ENCODE peak calls at places on chromosomes 13 and 19, in six cellular contexts. One of them, this sample, is unnamed.

GRCh38 chr19:2332341-2333026 is 4.0 kb downstream of the SPPL2B start:
- DNase-seq in omental fat pad: no peak
- DNase-seq in HFFc6: no peak
- DNase-seq in body of pancreas: no peak
- DNase-seq in transverse colon: peak
- DNase-seq in GM10248: peak
- DNase-seq in this sample: no peak

GRCh38 chr13:52371736-52372247 is 34.2 kb downstream of the THSD1 start:
- DNase-seq in omental fat pad: no peak
- DNase-seq in HFFc6: peak
- DNase-seq in body of pancreas: no peak
- DNase-seq in transverse colon: no peak
- DNase-seq in GM10248: no peak
- DNase-seq in this sample: no peak

GRCh38 chr13:31049833-31050232 is 111.9 kb downstream of the HSPH1 start:
- DNase-seq in omental fat pad: no peak
- DNase-seq in HFFc6: no peak
- DNase-seq in body of pancreas: no peak
- DNase-seq in transverse colon: no peak
- DNase-seq in GM10248: no peak
- DNase-seq in this sample: no peak

GRCh38 chr13:109576331-109576813 is 210.0 kb downstream of the IRS2 start:
- DNase-seq in omental fat pad: no peak
- DNase-seq in HFFc6: no peak
- DNase-seq in body of pancreas: peak
- DNase-seq in transverse colon: peak
- DNase-seq in GM10248: no peak
- DNase-seq in this sample: no peak

GRCh38 chr19:5103061-5103701 is 134.3 kb downstream of the KDM4B start:
- DNase-seq in omental fat pad: no peak
- DNase-seq in HFFc6: no peak
- DNase-seq in body of pancreas: peak
- DNase-seq in transverse colon: no peak
- DNase-seq in GM10248: no peak
- DNase-seq in this sample: no peak

GRCh38 chr13:29886446-29886845 is 36.0 kb upstream of the UBL3 start:
- DNase-seq in omental fat pad: no peak
- DNase-seq in HFFc6: no peak
- DNase-seq in body of pancreas: no peak
- DNase-seq in transverse colon: no peak
- DNase-seq in GM10248: no peak
- DNase-seq in this sample: no peak

GRCh38 chr19:16880884-16881554 is 7.8 kb upstream of the F2RL3 start:
- DNase-seq in omental fat pad: no peak
- DNase-seq in HFFc6: no peak
- DNase-seq in body of pancreas: no peak
- DNase-seq in transverse colon: no peak
- DNase-seq in GM10248: no peak
- DNase-seq in this sample: no peak

GRCh38 chr13:112696869-112697465 is 7.1 kb downstream of the ATP11A start:
- DNase-seq in omental fat pad: no peak
- DNase-seq in HFFc6: no peak
- DNase-seq in body of pancreas: no peak
- DNase-seq in transverse colon: peak
- DNase-seq in GM10248: no peak
- DNase-seq in this sample: no peak

GRCh38 chr19:4302238-4302630 is at the start of gene TMIGD2:
- DNase-seq in omental fat pad: no peak
- DNase-seq in HFFc6: no peak
- DNase-seq in body of pancreas: no peak
- DNase-seq in transverse colon: no peak
- DNase-seq in GM10248: no peak
- DNase-seq in this sample: no peak

GRCh38 chr13:21549633-21550032 is 54.3 kb downstream of the MICU2 start:
- DNase-seq in omental fat pad: no peak
- DNase-seq in HFFc6: no peak
- DNase-seq in body of pancreas: no peak
- DNase-seq in transverse colon: no peak
- DNase-seq in GM10248: no peak
- DNase-seq in this sample: no peak

GRCh38 chr19:55482128-55482961 is 2.6 kb upstream of the NAT14 start:
- DNase-seq in omental fat pad: no peak
- DNase-seq in HFFc6: no peak
- DNase-seq in body of pancreas: no peak
- DNase-seq in transverse colon: no peak
- DNase-seq in GM10248: no peak
- DNase-seq in this sample: no peak

GRCh38 chr13:30763786-30764440 is 28.6 kb downstream of the ALOX5AP start:
- DNase-seq in omental fat pad: no peak
- DNase-seq in HFFc6: no peak
- DNase-seq in body of pancreas: no peak
- DNase-seq in transverse colon: no peak
- DNase-seq in GM10248: no peak
- DNase-seq in this sample: no peak

GRCh38 chr19:16886305-16886880 is 2.4 kb upstream of the F2RL3 start:
- DNase-seq in omental fat pad: peak
- DNase-seq in HFFc6: no peak
- DNase-seq in body of pancreas: peak
- DNase-seq in transverse colon: peak
- DNase-seq in GM10248: no peak
- DNase-seq in this sample: no peak

GRCh38 chr19:19606021-19606420 is 12.5 kb downstream of the PBX4 start:
- DNase-seq in omental fat pad: no peak
- DNase-seq in HFFc6: no peak
- DNase-seq in body of pancreas: no peak
- DNase-seq in transverse colon: peak
- DNase-seq in GM10248: no peak
- DNase-seq in this sample: no peak

GRCh38 chr13:109151255-109151654 is 521.8 kb downstream of the MYO16 start:
- DNase-seq in omental fat pad: no peak
- DNase-seq in HFFc6: no peak
- DNase-seq in body of pancreas: no peak
- DNase-seq in transverse colon: no peak
- DNase-seq in GM10248: no peak
- DNase-seq in this sample: no peak

GRCh38 chr19:1401138-1401888 is at the start of gene GAMT:
- DNase-seq in omental fat pad: no peak
- DNase-seq in HFFc6: no peak
- DNase-seq in body of pancreas: peak
- DNase-seq in transverse colon: peak
- DNase-seq in GM10248: peak
- DNase-seq in this sample: no peak

GRCh38 chr13:66585669-66586203 is 644.4 kb downstream of the PCDH9 start:
- DNase-seq in omental fat pad: no peak
- DNase-seq in HFFc6: no peak
- DNase-seq in body of pancreas: no peak
- DNase-seq in transverse colon: no peak
- DNase-seq in GM10248: no peak
- DNase-seq in this sample: no peak

GRCh38 chr13:111251646-111252448 is 68.6 kb upstream of the TEX29 start:
- DNase-seq in omental fat pad: no peak
- DNase-seq in HFFc6: no peak
- DNase-seq in body of pancreas: no peak
- DNase-seq in transverse colon: no peak
- DNase-seq in GM10248: no peak
- DNase-seq in this sample: no peak

GRCh38 chr19:34972163-34972705 is 8.2 kb upstream of the ZNF792 start:
- DNase-seq in omental fat pad: no peak
- DNase-seq in HFFc6: no peak
- DNase-seq in body of pancreas: no peak
- DNase-seq in transverse colon: no peak
- DNase-seq in GM10248: no peak
- DNase-seq in this sample: no peak

GRCh38 chr19:4206818-4207484 is 22.4 kb upstream of the EBI3 start:
- DNase-seq in omental fat pad: no peak
- DNase-seq in HFFc6: peak
- DNase-seq in body of pancreas: no peak
- DNase-seq in transverse colon: no peak
- DNase-seq in GM10248: no peak
- DNase-seq in this sample: no peak

GRCh38 chr19:13001502-13002388 is 6.5 kb downstream of the NFIX start:
- DNase-seq in omental fat pad: no peak
- DNase-seq in HFFc6: no peak
- DNase-seq in body of pancreas: no peak
- DNase-seq in transverse colon: peak
- DNase-seq in GM10248: no peak
- DNase-seq in this sample: no peak

GRCh38 chr19:12965017-12965811 is 4.2 kb upstream of the DAND5 start:
- DNase-seq in omental fat pad: peak
- DNase-seq in HFFc6: peak
- DNase-seq in body of pancreas: peak
- DNase-seq in transverse colon: peak
- DNase-seq in GM10248: peak
- DNase-seq in this sample: peak

GRCh38 chr13:111184685-111185401 is 69.7 kb downstream of the ARHGEF7 start:
- DNase-seq in omental fat pad: no peak
- DNase-seq in HFFc6: no peak
- DNase-seq in body of pancreas: no peak
- DNase-seq in transverse colon: peak
- DNase-seq in GM10248: peak
- DNase-seq in this sample: no peak

DNA sequence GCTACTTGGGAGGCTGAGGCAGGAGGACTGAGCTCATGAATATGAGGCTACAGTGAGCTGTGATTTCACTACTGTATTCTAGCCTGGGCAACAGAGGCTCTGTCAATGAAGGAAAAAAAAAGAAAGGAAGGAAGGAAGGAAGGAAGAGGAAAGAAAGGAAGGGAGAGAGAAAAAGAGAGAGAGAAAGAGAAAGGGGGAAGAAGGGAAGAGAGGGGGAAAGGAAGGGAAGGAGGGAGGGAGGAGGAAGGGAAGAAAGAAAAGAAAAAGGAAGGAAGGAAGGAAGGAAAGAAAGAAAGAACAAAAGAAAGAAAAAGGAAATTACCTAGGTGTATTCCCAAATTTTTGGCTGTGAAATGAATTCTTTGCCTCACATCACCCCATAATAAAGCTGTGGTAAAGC is 7.2 kb upstream of the RFX2 start:
- DNase-seq in omental fat pad: no peak
- DNase-seq in HFFc6: no peak
- DNase-seq in body of pancreas: no peak
- DNase-seq in transverse colon: no peak
- DNase-seq in GM10248: no peak
- DNase-seq in this sample: no peak
- TF ChIP-seq CTCF in omental fat pad: no peak
- TF ChIP-seq CTCF in HFFc6: no peak
- TF ChIP-seq CTCF in body of pancreas: no peak
- TF ChIP-seq CTCF in transverse colon: no peak
- TF ChIP-seq CTCF in GM10248: no peak
- TF ChIP-seq CTCF in this sample: no peak

DNA sequence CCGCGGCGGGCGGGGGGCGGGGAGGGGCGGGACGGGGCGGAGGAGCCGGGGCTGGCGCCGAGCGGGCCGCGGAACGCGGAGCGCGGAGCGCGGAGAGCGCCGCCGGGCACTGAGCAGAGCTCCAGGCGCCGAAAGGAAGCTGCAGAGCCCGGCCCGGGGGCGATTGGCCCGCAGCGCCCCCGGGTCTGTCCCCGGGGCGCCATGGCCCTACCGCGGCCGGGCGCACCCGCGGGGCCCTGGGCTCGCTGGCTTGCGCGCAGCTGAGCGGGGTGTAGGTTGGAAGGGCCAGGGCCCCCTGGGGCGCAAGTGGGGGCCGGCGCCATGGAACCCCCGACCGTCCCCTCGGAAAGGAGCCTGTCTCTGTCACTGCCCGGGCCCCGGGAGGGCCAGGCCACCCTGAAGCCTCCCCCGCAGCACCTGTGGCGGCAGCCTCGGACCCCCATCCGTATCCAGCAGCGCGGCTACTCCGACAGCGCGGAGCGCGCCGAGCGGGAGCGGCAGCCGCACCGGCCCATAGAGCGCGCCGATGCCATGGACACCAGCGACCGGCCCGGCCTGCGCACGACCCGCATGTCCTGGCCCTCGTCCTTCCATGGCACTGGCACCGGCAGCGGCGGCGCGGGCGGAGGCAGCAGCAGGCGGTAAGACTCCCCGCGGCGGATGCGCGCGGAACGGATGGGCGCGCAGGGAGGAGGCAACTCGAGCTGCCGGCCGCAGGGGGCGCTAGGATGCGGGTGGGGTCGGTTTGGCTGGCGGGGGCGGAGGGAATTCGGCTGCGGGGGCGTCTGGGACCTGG is at the start of gene PDE4A:
- DNase-seq in omental fat pad: no peak
- DNase-seq in HFFc6: peak
- DNase-seq in body of pancreas: no peak
- DNase-seq in transverse colon: no peak
- DNase-seq in GM10248: peak
- DNase-seq in this sample: no peak
- TF ChIP-seq CTCF in omental fat pad: no peak
- TF ChIP-seq CTCF in HFFc6: peak
- TF ChIP-seq CTCF in body of pancreas: no peak
- TF ChIP-seq CTCF in transverse colon: peak
- TF ChIP-seq CTCF in GM10248: peak
- TF ChIP-seq CTCF in this sample: peak

DNA sequence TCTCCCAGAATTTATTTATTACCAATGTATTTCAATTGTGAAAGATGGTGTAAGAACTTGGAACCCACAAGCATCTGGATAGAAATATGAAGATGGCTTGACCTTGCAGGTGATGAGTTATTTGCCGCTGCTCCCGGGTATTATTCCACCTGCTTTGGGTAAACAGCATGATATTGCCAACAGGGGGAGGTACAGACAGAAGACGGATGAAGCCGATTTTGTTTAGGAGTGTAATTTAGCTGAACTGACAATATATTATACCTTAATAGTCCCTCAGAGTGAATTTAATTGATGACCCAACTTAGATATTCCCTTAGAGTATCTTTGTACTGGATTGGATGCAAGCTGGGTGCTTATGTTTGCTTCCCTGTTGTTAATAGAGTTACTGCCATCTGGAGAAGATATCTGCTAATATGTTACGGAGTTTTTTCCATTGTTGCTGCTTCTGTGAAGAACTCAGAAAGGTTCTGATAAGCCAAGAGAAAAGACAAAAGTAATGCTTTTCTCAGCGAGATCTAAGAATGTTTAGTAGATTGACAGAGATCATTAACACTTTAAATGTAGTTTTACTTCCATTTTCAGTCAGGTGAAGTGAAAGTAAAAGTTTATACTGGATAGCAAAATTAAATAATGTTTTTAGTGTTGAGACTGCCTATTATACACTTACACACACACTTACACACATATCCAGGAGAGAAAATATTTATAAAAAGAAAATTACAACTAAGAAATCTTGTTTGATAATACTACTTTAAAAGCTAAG is 2220.8 kb upstream of the PCDH20 start:
- DNase-seq in omental fat pad: no peak
- DNase-seq in HFFc6: no peak
- DNase-seq in body of pancreas: peak
- DNase-seq in transverse colon: no peak
- DNase-seq in GM10248: no peak
- DNase-seq in this sample: no peak
- TF ChIP-seq CTCF in omental fat pad: no peak
- TF ChIP-seq CTCF in HFFc6: no peak
- TF ChIP-seq CTCF in body of pancreas: peak
- TF ChIP-seq CTCF in transverse colon: no peak
- TF ChIP-seq CTCF in GM10248: no peak
- TF ChIP-seq CTCF in this sample: no peak

DNA sequence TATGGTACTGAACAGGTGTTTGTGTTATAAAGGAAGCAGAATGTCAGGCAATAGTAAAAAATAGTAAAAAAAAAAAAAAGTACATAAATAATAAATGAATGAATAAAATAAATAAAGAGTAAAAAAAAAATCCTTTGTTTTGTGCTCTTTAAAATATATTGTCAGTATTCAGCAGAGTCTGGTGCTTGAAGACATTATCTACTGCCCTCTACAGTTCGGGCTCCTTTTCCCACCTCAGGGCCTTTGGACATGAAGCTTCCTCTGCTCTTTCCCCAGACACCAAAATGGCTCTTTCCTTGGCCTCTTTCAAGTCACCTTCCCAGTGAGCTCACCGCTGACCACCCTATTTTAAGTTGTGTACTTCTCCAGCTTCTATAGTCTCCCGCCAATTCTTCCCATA is 137.5 kb downstream of the TNFRSF19 start:
- DNase-seq in omental fat pad: no peak
- DNase-seq in HFFc6: peak
- DNase-seq in body of pancreas: no peak
- DNase-seq in transverse colon: no peak
- DNase-seq in GM10248: no peak
- DNase-seq in this sample: no peak
- TF ChIP-seq CTCF in omental fat pad: no peak
- TF ChIP-seq CTCF in HFFc6: peak
- TF ChIP-seq CTCF in body of pancreas: no peak
- TF ChIP-seq CTCF in transverse colon: no peak
- TF ChIP-seq CTCF in GM10248: peak
- TF ChIP-seq CTCF in this sample: no peak

This sample was measured in CD14-positive monocyte.